ENCODE peak calls at places on chromosomes 3 and 15, in six cellular contexts. B, Q, C, Y, F and Z are unnamed samples.
A peak's percentile ranks its signal among the peaks of the same experiment; 100 is the strongest.

GRCh38 chr15:72116680-72117447 is 1.1 kb downstream of the MYO9A start:
- DNase-seq in B (no peak), Q (peak; percentile 28), C (no peak), Y (no peak), F (peak; percentile 47), Z (no peak)

GRCh38 chr3:10495003-10495402 is 10.4 kb downstream of the ATP2B2 start:
- DNase-seq in B (peak; percentile 72), Q (peak; percentile 36), C (no peak), Y (no peak), F (peak; percentile 52), Z (no peak)

GRCh38 chr3:145865329-145865904 is 295.6 kb downstream of the PLOD2 start:
- DNase-seq in B (no peak), Q (no peak), C (no peak), Y (no peak), F (no peak), Z (no peak)

GRCh38 chr3:169387751-169388696 is 275.5 kb downstream of the MECOM start:
- DNase-seq in B (peak; percentile 49), Q (no peak), C (no peak), Y (no peak), F (peak; percentile 62), Z (no peak)

GRCh38 chr15:85048430-85048829 is 66.8 kb downstream of the PDE8A start:
- DNase-seq in B (no peak), Q (peak; percentile 22), C (no peak), Y (no peak), F (no peak), Z (no peak)

GRCh38 chr3:184372911-184373310 is 5.1 kb downstream of the THPO start:
- DNase-seq in B (no peak), Q (no peak), C (no peak), Y (no peak), F (no peak), Z (no peak)

GRCh38 chr3:55947406-55947805 is 460.3 kb upstream of the WNT5A start:
- DNase-seq in B (no peak), Q (no peak), C (no peak), Y (no peak), F (no peak), Z (no peak)

GRCh38 chr3:73467211-73467610 is 157.5 kb downstream of the PDZRN3 start:
- DNase-seq in B (no peak), Q (no peak), C (no peak), Y (no peak), F (no peak), Z (no peak)

GRCh38 chr3:134252766-134253165 is 2.1 kb upstream of the RYK start:
- DNase-seq in B (no peak), Q (no peak), C (no peak), Y (no peak), F (no peak), Z (no peak)

GRCh38 chr15:74793135-74794028 is 11.5 kb downstream of the CSK start:
- DNase-seq in B (no peak), Q (peak; percentile 56), C (no peak), Y (peak; percentile 73), F (no peak), Z (no peak)

GRCh38 chr15:70133296-70133695 is 35.6 kb upstream of the TLE3 start:
- DNase-seq in B (no peak), Q (no peak), C (no peak), Y (no peak), F (no peak), Z (no peak)

GRCh38 chr15:31442203-31443090 is 115.8 kb downstream of the KLF13 start:
- DNase-seq in B (no peak), Q (peak; percentile 92), C (no peak), Y (no peak), F (no peak), Z (peak; percentile 85)

GRCh38 chr3:182711261-182711683 is 82.0 kb upstream of the ATP11B start:
- DNase-seq in B (no peak), Q (no peak), C (no peak), Y (no peak), F (no peak), Z (no peak)

GRCh38 chr3:50562866-50563265 is 4.7 kb downstream of the C3orf18 start:
- DNase-seq in B (no peak), Q (no peak), C (no peak), Y (no peak), F (no peak), Z (no peak)
- TF ChIP-seq CTCF in B (no peak), Q (no peak), C (no peak), Y (no peak), F (no peak), Z (no peak)

DNA sequence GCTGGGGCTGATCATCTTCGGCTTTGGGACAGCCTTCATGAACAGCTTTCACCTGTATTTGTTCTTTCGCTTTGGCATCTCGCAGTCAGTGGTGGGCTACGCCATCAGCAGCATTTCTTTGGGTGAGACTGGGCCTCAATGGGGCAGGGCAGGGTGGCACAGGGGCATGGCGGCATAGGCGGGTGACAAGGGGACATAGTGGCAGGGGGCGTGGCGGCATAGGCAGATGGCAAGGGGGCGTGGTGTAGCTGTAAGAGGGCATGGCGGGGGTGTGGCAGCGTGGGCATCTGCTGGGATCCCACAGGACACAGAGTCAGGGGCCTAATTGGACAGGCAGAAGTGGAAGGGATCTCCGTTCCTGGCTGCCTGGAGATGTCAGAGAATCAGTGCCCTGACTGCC is 25.5 kb downstream of the SLC22A14 start:
- DNase-seq in B (no peak), Q (no peak), C (no peak), Y (no peak), F (no peak), Z (peak; percentile 80)
- TF ChIP-seq CTCF in B (no peak), Q (no peak), C (no peak), Y (no peak), F (no peak), Z (no peak)

GRCh38 chr3:46271910-46272309 is 29.6 kb downstream of the CCR3 start:
- DNase-seq in B (no peak), Q (no peak), C (no peak), Y (no peak), F (no peak), Z (no peak)

GRCh38 chr3:46280105-46280797 is 38.0 kb downstream of the CCR3 start:
- DNase-seq in B (no peak), Q (peak; percentile 66), C (no peak), Y (no peak), F (no peak), Z (no peak)

GRCh38 chr3:46277476-46277875 is 35.2 kb downstream of the CCR3 start:
- DNase-seq in B (no peak), Q (no peak), C (no peak), Y (no peak), F (no peak), Z (no peak)

GRCh38 chr3:46278816-46279672 is 36.8 kb downstream of the CCR3 start:
- DNase-seq in B (no peak), Q (no peak), C (no peak), Y (no peak), F (no peak), Z (no peak)

DNA sequence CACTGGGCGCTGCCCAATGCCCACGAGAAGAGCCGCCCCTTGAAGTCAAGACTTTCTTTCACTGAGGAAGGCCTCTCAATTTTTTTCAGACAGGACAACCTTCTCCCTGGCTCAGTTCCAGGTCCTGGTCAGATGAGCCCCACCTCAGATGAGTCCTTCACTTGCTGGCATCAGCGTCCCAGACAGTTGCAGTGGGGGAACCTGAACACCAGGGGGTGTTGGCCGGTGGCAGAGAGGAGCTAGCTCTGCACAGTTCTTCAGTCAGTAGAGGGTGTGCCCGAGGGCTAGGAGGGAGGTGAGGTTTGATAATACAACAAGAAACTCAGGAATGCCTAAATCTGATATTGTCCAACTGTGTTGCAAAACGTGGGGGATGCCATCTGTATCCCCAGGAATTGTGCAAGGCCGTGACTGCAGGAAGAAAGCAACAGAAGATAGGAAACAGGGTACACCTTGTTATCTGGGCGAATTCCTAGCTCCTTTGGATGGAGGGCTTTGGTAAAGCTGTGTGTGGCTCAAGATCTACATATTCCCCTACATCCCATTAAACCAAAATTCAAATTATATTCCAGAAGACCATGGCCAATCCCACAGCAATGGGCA is 34.3 kb downstream of the CCR3 start:
- DNase-seq in B (peak; percentile 56), Q (peak; percentile 3), C (no peak), Y (peak; percentile 82), F (peak; percentile 59), Z (no peak)
- TF ChIP-seq CTCF in B (no peak), Q (peak; percentile 69), C (no peak), Y (peak; percentile 75), F (peak; percentile 47), Z (peak; percentile 22)

GRCh38 chr3:196524527-196524926 is 9.4 kb upstream of the SMCO1 start:
- DNase-seq in B (no peak), Q (no peak), C (no peak), Y (no peak), F (no peak), Z (no peak)
- TF ChIP-seq CTCF in B (no peak), Q (peak; percentile 43), C (no peak), Y (no peak), F (no peak), Z (peak; percentile 35)

DNA sequence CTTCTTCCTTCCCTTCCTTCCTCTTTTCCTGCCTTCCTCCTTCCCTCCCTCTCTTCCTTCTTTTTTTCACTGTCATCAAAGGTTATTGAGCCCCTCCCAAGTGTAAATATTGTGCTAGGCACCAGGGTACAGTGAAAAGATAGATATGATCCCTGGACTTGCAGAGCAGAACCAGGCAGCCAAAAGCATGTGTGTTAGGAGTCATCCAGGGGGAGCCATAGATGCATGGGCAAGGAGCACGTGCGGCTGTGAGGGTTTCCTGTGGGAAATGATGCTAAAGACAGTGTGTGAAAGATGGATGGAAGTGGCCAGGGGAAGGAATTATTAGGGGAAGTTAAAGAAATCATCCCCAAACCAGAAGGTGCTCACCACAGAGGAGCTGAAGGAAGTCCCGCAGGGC is 65.2 kb downstream of the NR2F2 start:
- DNase-seq in B (no peak), Q (no peak), C (no peak), Y (no peak), F (no peak), Z (no peak)
- TF ChIP-seq CTCF in B (no peak), Q (peak; percentile 7), C (no peak), Y (no peak), F (no peak), Z (no peak)

GRCh38 chr3:62803276-62803675 is 71.9 kb downstream of the CADPS start:
- DNase-seq in B (no peak), Q (no peak), C (no peak), Y (no peak), F (no peak), Z (no peak)
- TF ChIP-seq CTCF in B (no peak), Q (no peak), C (no peak), Y (no peak), F (no peak), Z (no peak)

DNA sequence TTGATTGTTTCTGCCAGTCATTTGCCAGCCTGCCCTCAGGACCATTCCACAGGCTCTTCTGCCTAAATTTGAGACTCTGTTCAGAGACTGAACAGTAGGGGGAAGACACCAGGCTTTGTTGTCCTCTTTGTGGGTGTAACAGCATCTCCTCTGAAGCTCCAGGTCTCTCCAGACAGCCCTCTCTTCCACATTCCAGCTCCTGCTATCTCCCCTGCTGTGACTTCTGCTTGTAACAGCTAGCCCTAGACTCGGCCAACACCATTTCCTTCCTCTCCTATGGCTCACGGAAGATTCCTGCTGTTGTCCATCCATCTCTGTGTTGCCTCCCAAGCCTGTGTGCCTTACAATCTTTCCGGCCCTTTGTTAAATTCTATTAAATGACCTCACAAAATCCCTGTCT is 40.2 kb downstream of the SUCLG2 start:
- DNase-seq in B (no peak), Q (peak; percentile 14), C (no peak), Y (no peak), F (no peak), Z (no peak)
- TF ChIP-seq CTCF in B (no peak), Q (no peak), C (no peak), Y (no peak), F (no peak), Z (no peak)